ENCODE peak calls at places on chromosomes 4 and X, in four cellular contexts. O is hepatocyte, T is H1, N is fibroblast of lung. G is an unnamed sample.

GRCh38 chrX:154334496-154334895 is 38.9 kb downstream of the TKTL1 start:
- DNase-seq in N (no peak), O (no peak), T (no peak), G (no peak)

GRCh38 chr4:107862658-107863057 is 37.9 kb downstream of the SGMS2 start:
- DNase-seq in T (no peak), N (peak), O (peak), G (peak)

GRCh38 chr4:169005453-169006099 is 4.5 kb downstream of the CBR4 start:
- DNase-seq in O (peak), N (peak), T (no peak), G (no peak)

GRCh38 chrX:97605271-97605670 is 721.6 kb downstream of the RPA4 start:
- DNase-seq in T (no peak), N (no peak), O (no peak), G (no peak)

GRCh38 chr4:126777649-126778048 is 855.1 kb upstream of the INTU start:
- DNase-seq in N (peak), O (no peak), T (no peak), G (peak)

GRCh38 chr4:98586231-98586630 is 72.2 kb downstream of the TSPAN5 start:
- DNase-seq in T (no peak), N (no peak), O (no peak), G (no peak)

GRCh38 chrX:119734897-119735339 is 23.5 kb upstream of the SOWAHD start:
- DNase-seq in N (peak), O (no peak), T (no peak), G (no peak)

GRCh38 chr4:107906458-107907100 is 24.8 kb upstream of the CYP2U1 start:
- DNase-seq in T (peak), O (no peak), N (no peak), G (no peak)

GRCh38 chrX:72381439-72382198 is 75.9 kb upstream of the CITED1 start:
- DNase-seq in O (no peak), T (no peak), N (peak), G (no peak)

GRCh38 chr4:92012899-92013867 is 290.6 kb upstream of the GRID2 start:
- DNase-seq in N (no peak), T (peak), O (peak), G (no peak)

GRCh38 chr4:107279729-107280128 is 243.6 kb upstream of the DKK2 start:
- DNase-seq in O (no peak), T (no peak), N (peak), G (peak)

GRCh38 chrX:40262641-40263560 is 165.1 kb upstream of the BCOR start:
- DNase-seq in N (peak), O (peak), T (no peak), G (peak)

GRCh38 chr4:8050180-8050554 is 108.4 kb downstream of the ABLIM2 start:
- DNase-seq in N (no peak), O (no peak), T (no peak), G (no peak)
- TF ChIP-seq EZH2 in N (no peak), O (no peak), T (no peak), G (no peak)

GRCh38 chr4:149145803-149146202 is 669.8 kb downstream of the IQCM start:
- DNase-seq in T (no peak), N (no peak), O (no peak), G (no peak)
- H2AFZ ChIP-seq in T (no peak), N (peak), O (no peak), G (no peak)

DNA sequence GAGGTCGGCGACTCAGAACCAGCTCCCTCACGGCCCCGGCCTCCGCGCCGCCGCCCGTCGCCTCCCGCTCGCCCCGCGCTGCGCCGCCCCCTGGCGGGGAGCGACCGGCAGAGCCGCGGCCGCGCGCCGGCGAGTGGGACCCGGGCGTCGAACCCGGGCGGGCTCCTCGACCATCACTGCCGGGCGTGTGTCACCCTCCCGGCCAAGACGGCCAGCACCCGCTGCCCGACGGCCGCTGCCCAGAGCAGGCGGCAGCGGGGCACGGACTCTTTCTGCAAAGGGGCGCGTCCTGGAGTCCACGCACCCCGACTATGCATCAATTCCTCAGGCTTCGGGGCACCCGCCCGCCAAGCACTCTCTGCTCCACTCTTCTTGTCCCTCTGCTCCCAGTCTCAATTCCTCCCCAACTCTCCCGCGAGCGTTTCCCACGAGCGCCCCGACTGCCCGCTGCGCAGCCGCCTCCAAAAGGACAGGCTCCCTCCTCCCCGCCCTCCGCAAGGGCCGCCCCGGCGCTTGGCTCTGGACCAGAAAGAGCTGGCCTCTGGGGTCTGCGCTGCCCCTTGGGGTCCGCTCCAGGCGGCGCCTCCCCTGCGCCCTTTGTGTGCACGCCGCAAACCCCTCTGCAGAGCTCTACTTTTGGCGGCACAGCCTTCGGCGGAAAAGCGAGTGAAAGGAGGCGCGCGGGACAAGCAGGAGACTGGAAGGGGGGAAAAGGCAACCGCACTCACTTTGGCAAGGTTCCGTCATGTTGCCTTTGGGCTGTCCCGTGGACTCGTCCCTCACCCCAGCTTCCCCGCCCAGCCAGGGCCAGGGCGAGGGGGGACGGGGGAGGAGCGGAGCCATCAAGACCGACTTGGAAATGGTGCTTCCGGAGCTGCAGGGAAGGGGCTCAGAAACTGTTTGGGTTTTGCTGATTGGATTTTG is 1.1 kb downstream of the PDE5A start:
- DNase-seq in T (peak), N (peak), O (peak), G (peak)
- TF ChIP-seq EZH2 in T (no peak), N (no peak), O (no peak), G (no peak)

GRCh38 chr4:179582164-179582563 is 2139.9 kb upstream of the AGA start:
- DNase-seq in O (no peak), T (no peak), N (no peak), G (no peak)

GRCh38 chr4:179585761-179586160 is 2143.5 kb upstream of the AGA start:
- DNase-seq in O (no peak), T (no peak), N (no peak), G (no peak)

GRCh38 chr4:179586460-179586859 is 2144.2 kb upstream of the AGA start:
- DNase-seq in T (no peak), N (no peak), O (no peak), G (no peak)

GRCh38 chr4:179583221-179583620 is 2141.0 kb upstream of the AGA start:
- DNase-seq in T (no peak), N (no peak), O (no peak), G (no peak)
- H2AFZ ChIP-seq in T (no peak), N (no peak), O (no peak), G (no peak)

GRCh38 chrX:48826876-48827653 is 752 bp downstream of the ERAS start:
- DNase-seq in T (no peak), N (no peak), O (no peak), G (no peak)
- TF ChIP-seq EZH2 in T (no peak), N (no peak), O (no peak), G (no peak)